ENCODE peak calls at places on chromosomes 1 and 21, in ten cellular contexts. G is cardiac fibroblast, X is mammary epithelial cell, K is pancreas, R is neural crest cell, D is NB4, N is Peyer's patch, U is progenitor cell of endocrine pancreas, Q is GM23338, V is nephron progenitor cell. Y is an unnamed sample.

GRCh38 chr1:98385691-98386090 is 275.8 kb upstream of the SNX7 start:
- DNase-seq in G (peak), X (no peak), K (no peak), R (no peak), D (no peak), N (no peak), U (no peak), Q (no peak), V (no peak), Y (no peak)

GRCh38 chr1:182330303-182330702 is 61.3 kb downstream of the GLUL start:
- DNase-seq in G (peak), X (peak), K (no peak), R (no peak), D (no peak), N (peak), U (no peak), Q (no peak), V (no peak), Y (no peak)

GRCh38 chr21:40143822-40144525 is 276.7 kb downstream of the PCP4 start:
- DNase-seq in G (peak), X (peak), K (no peak), R (peak), D (peak), N (peak), U (peak), Q (peak), V (peak), Y (peak)

GRCh38 chr1:246506785-246507639 is at the start of gene SMYD3:
- DNase-seq in G (peak), X (peak), K (peak), R (peak), D (peak), N (peak), U (peak), Q (peak), V (peak), Y (no peak)

GRCh38 chr1:96521994-96522760 is 199.4 kb upstream of the PTBP2 start:
- DNase-seq in G (peak), X (peak), K (no peak), R (no peak), D (no peak), N (no peak), U (no peak), Q (no peak), V (no peak), Y (peak)

GRCh38 chr21:35664683-35665082 is 395.6 kb downstream of the SETD4 start:
- DNase-seq in G (no peak), X (peak), K (no peak), R (no peak), D (no peak), N (no peak), U (no peak), Q (no peak), V (no peak), Y (no peak)

GRCh38 chr21:32412162-32412997 is at the start of gene EVA1C:
- DNase-seq in G (peak), X (peak), K (peak), R (no peak), D (no peak), N (peak), U (peak), Q (peak), V (peak), Y (no peak)

GRCh38 chr1:91511386-91511785 is 10.7 kb downstream of the CDC7 start:
- DNase-seq in G (peak), X (peak), K (no peak), R (no peak), D (peak), N (no peak), U (no peak), Q (peak), V (no peak), Y (no peak)

GRCh38 chr1:34617717-34618116 is 137.1 kb upstream of the GJB5 start:
- DNase-seq in G (no peak), X (no peak), K (no peak), R (no peak), D (peak), N (no peak), U (no peak), Q (no peak), V (no peak), Y (no peak)

GRCh38 chr1:181033128-181033798 is 520 bp upstream of the MR1 start:
- DNase-seq in G (no peak), X (peak), K (peak), R (no peak), D (peak), N (peak), U (no peak), Q (no peak), V (no peak), Y (no peak)

GRCh38 chr1:18340158-18340764 is 140.5 kb upstream of the KLHDC7A start:
- DNase-seq in G (no peak), X (no peak), K (no peak), R (no peak), D (no peak), N (no peak), U (no peak), Q (no peak), V (no peak), Y (no peak)

GRCh38 chr1:16155537-16156410 is at the start of gene EPHA2:
- DNase-seq in G (peak), X (peak), K (peak), R (peak), D (no peak), N (peak), U (peak), Q (peak), V (peak), Y (no peak)

GRCh38 chr1:245345191-245345884 is 190.6 kb downstream of the KIF26B start:
- DNase-seq in G (no peak), X (no peak), K (no peak), R (no peak), D (no peak), N (no peak), U (no peak), Q (peak), V (no peak), Y (no peak)
- TF ChIP-seq CTCF in G (no peak), X (no peak), K (no peak), R (no peak), D (no peak), N (no peak), U (no peak), Q (peak), V (no peak), Y (peak)

GRCh38 chr1:8814870-8815269 is 2.6 kb downstream of the RERE start:
- DNase-seq in G (no peak), X (peak), K (peak), R (no peak), D (no peak), N (no peak), U (no peak), Q (peak), V (no peak), Y (no peak)
- TF ChIP-seq CTCF in G (no peak), X (peak), K (no peak), R (no peak), D (no peak), N (peak), U (peak), Q (peak), V (no peak), Y (peak)

GRCh38 chr1:67801903-67802302 is 31.4 kb downstream of the GNG12 start:
- DNase-seq in G (no peak), X (no peak), K (no peak), R (no peak), D (no peak), N (no peak), U (no peak), Q (no peak), V (no peak), Y (no peak)
- TF ChIP-seq CTCF in G (no peak), X (no peak), K (no peak), R (no peak), D (no peak), N (no peak), U (no peak), Q (no peak), V (no peak), Y (no peak)

GRCh38 chr1:178774263-178774662 is 49.2 kb downstream of the RALGPS2 start:
- DNase-seq in G (peak), X (no peak), K (no peak), R (no peak), D (peak), N (no peak), U (no peak), Q (peak), V (no peak), Y (no peak)
- TF ChIP-seq CTCF in G (peak), X (peak), K (peak), R (peak), D (no peak), N (peak), U (peak), Q (no peak), V (peak), Y (peak)

GRCh38 chr1:37480125-37480466 is 5.7 kb downstream of the ZC3H12A start:
- DNase-seq in G (no peak), X (no peak), K (peak), R (no peak), D (no peak), N (no peak), U (no peak), Q (no peak), V (no peak), Y (no peak)
- TF ChIP-seq CTCF in G (no peak), X (no peak), K (no peak), R (no peak), D (no peak), N (no peak), U (no peak), Q (no peak), V (no peak), Y (no peak)

GRCh38 chr1:206836111-206836510 is 29.3 kb upstream of the IL20 start:
- DNase-seq in G (peak), X (no peak), K (no peak), R (no peak), D (no peak), N (no peak), U (no peak), Q (no peak), V (no peak), Y (no peak)

GRCh38 chr1:206842851-206843250 is 22.6 kb upstream of the IL20 start:
- DNase-seq in G (peak), X (peak), K (no peak), R (no peak), D (no peak), N (no peak), U (no peak), Q (no peak), V (no peak), Y (no peak)

GRCh38 chr1:206841609-206842323 is 23.7 kb upstream of the IL20 start:
- DNase-seq in G (no peak), X (no peak), K (no peak), R (no peak), D (no peak), N (no peak), U (no peak), Q (no peak), V (no peak), Y (no peak)

GRCh38 chr1:206839006-206839560 is 26.3 kb upstream of the IL20 start:
- DNase-seq in G (no peak), X (no peak), K (no peak), R (no peak), D (no peak), N (no peak), U (no peak), Q (no peak), V (no peak), Y (no peak)

DNA sequence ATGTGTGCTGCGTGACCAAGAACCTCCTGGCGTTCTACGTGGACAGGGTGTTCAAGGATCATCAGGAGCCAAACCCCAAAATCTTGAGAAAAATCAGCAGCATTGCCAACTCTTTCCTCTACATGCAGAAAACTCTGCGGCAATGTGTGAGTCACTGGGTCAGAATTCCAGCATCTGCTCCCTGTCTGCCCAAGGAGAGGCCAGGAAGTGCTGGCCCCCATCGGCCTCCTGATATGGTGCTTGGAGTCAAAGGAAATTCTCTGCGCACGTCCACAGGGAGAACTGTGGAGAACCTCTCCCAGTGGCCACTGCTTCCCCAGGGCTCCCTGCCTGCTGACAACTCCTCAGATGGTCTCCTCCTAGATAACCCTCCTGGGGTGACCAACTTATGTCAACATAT is 25.6 kb upstream of the IL20 start:
- DNase-seq in G (peak), X (no peak), K (no peak), R (no peak), D (no peak), N (no peak), U (no peak), Q (no peak), V (no peak), Y (no peak)
- TF ChIP-seq CTCF in G (no peak), X (no peak), K (no peak), R (no peak), D (no peak), N (no peak), U (no peak), Q (no peak), V (no peak), Y (no peak)

DNA sequence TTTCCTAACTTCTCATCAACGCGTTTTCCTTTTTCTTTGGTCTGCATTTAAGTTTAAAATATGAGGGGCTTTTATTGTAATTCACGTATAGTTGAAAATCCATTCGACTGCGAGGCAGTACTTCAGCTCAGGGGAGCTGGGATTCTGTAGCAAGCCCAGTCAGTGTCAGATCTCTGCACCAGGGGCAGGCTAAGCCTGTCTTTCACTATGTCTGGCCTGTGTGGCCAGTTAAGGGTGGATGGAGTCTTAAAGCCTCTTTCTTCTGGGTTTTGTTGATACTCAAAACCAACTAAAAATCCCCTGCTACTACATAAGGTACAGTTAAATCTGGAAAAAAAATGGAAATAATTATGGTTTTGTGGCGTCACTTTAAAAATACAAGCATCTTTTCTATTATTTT is 124.7 kb downstream of the TYW3 start:
- DNase-seq in G (no peak), X (no peak), K (no peak), R (no peak), D (no peak), N (no peak), U (no peak), Q (no peak), V (no peak), Y (no peak)
- TF ChIP-seq CTCF in G (no peak), X (no peak), K (no peak), R (no peak), D (no peak), N (no peak), U (no peak), Q (peak), V (no peak), Y (no peak)

GRCh38 chr1:26851106-26851684 is 11.8 kb upstream of the SFN start:
- DNase-seq in G (no peak), X (no peak), K (no peak), R (no peak), D (no peak), N (no peak), U (no peak), Q (peak), V (no peak), Y (no peak)

GRCh38 chr1:26853156-26853555 is 9.8 kb upstream of the SFN start:
- DNase-seq in G (peak), X (peak), K (peak), R (peak), D (peak), N (peak), U (peak), Q (peak), V (peak), Y (peak)

GRCh38 chr1:26848499-26848898 is 14.4 kb upstream of the SFN start:
- DNase-seq in G (no peak), X (no peak), K (no peak), R (no peak), D (no peak), N (no peak), U (no peak), Q (no peak), V (no peak), Y (no peak)

GRCh38 chr1:26852701-26853100 is 10.2 kb upstream of the SFN start:
- DNase-seq in G (no peak), X (no peak), K (no peak), R (no peak), D (no peak), N (no peak), U (no peak), Q (no peak), V (no peak), Y (no peak)

GRCh38 chr1:26848947-26849774 is 13.8 kb upstream of the SFN start:
- DNase-seq in G (peak), X (peak), K (no peak), R (no peak), D (no peak), N (peak), U (no peak), Q (no peak), V (no peak), Y (peak)
- TF ChIP-seq CTCF in G (no peak), X (peak), K (no peak), R (no peak), D (no peak), N (peak), U (no peak), Q (no peak), V (no peak), Y (no peak)

Y was measured in Panc1.